ENCODE peak calls at places on chromosomes 7 and 10, in four cellular contexts. C, U, A and P are unnamed samples.

GRCh38 chr10:122374246-122374858 is at the start of gene PLEKHA1:
- DNase-seq in C (peak), U (peak), A (peak), P (peak)

GRCh38 chr10:3539696-3540383 is 245.2 kb downstream of the KLF6 start:
- DNase-seq in C (no peak), U (no peak), A (no peak), P (no peak)

GRCh38 chr7:147012670-147013069 is 896.1 kb downstream of the CNTNAP2 start:
- DNase-seq in C (no peak), U (no peak), A (no peak), P (no peak)

GRCh38 chr7:71538210-71538609 is 406.3 kb downstream of the GALNT17 start:
- DNase-seq in C (peak), U (no peak), A (no peak), P (no peak)

GRCh38 chr7:2495402-2496309 is 19.5 kb upstream of the GRIFIN start:
- DNase-seq in C (peak), U (no peak), A (no peak), P (no peak)

GRCh38 chr7:85529197-85529596 is 342.3 kb upstream of the SEMA3D start:
- DNase-seq in C (no peak), U (no peak), A (peak), P (peak)

GRCh38 chr10:110993024-110993693 is 73.8 kb downstream of the SHOC2 start:
- DNase-seq in C (no peak), U (no peak), A (peak), P (peak)

GRCh38 chr7:134686782-134687181 is 40.1 kb downstream of the BPGM start:
- DNase-seq in C (no peak), U (no peak), A (peak), P (no peak)

GRCh38 chr10:131933016-131933694 is 32.3 kb downstream of the PPP2R2D start:
- DNase-seq in C (no peak), U (peak), A (no peak), P (no peak)

GRCh38 chr10:119282446-119282845 is 75.1 kb downstream of the GRK5 start:
- DNase-seq in C (no peak), U (no peak), A (no peak), P (no peak)

GRCh38 chr7:158742065-158742821 is 37.6 kb upstream of the NCAPG2 start:
- DNase-seq in C (no peak), U (no peak), A (no peak), P (no peak)

GRCh38 chr10:126387931-126388911 is at the start of gene ADAM12:
- DNase-seq in C (peak), U (no peak), A (peak), P (peak)

GRCh38 chr7:146635200-146636032 is 518.8 kb downstream of the CNTNAP2 start:
- DNase-seq in C (peak), U (no peak), A (no peak), P (no peak)

GRCh38 chr7:47670738-47671137 is 88.8 kb upstream of the TNS3 start:
- DNase-seq in C (no peak), U (no peak), A (no peak), P (no peak)

GRCh38 chr7:48505061-48505460 is 333.8 kb downstream of the ABCA13 start:
- DNase-seq in C (no peak), U (no peak), A (no peak), P (no peak)

GRCh38 chr10:2839081-2839725 is 228.1 kb upstream of the PFKP start:
- DNase-seq in C (peak), U (no peak), A (no peak), P (no peak)

GRCh38 chr10:92914478-92915066 is 66.3 kb downstream of the EXOC6 start:
- DNase-seq in C (peak), U (no peak), A (peak), P (peak)

GRCh38 chr7:155750255-155751125 is 61.8 kb downstream of the SHH start:
- DNase-seq in C (no peak), U (no peak), A (peak), P (no peak)
- H3K4me3 ChIP-seq in C (no peak), U (no peak), A (no peak), P (no peak)

GRCh38 chr10:70106958-70107791 is 25.4 kb downstream of the AIFM2 start:
- DNase-seq in C (peak), U (no peak), A (no peak), P (no peak)
- TF ChIP-seq CTCF in C (peak), U (no peak), A (peak), P (peak)

GRCh38 chr10:99850041-99850766 is 67.8 kb downstream of the ABCC2 start:
- DNase-seq in C (no peak), U (no peak), A (no peak), P (no peak)
- H3K4me3 ChIP-seq in C (no peak), U (no peak), A (no peak), P (no peak)

GRCh38 chr7:41786324-41786723 is 83.4 kb upstream of the INHBA start:
- DNase-seq in C (no peak), U (no peak), A (no peak), P (no peak)
- TF ChIP-seq CTCF in C (no peak), U (no peak), A (no peak), P (no peak)

GRCh38 chr10:29370092-29370611 is 81.3 kb downstream of the LYZL1 start:
- DNase-seq in C (no peak), U (no peak), A (no peak), P (no peak)
- H3K4me3 ChIP-seq in C (no peak), U (peak), A (no peak), P (no peak)

DNA sequence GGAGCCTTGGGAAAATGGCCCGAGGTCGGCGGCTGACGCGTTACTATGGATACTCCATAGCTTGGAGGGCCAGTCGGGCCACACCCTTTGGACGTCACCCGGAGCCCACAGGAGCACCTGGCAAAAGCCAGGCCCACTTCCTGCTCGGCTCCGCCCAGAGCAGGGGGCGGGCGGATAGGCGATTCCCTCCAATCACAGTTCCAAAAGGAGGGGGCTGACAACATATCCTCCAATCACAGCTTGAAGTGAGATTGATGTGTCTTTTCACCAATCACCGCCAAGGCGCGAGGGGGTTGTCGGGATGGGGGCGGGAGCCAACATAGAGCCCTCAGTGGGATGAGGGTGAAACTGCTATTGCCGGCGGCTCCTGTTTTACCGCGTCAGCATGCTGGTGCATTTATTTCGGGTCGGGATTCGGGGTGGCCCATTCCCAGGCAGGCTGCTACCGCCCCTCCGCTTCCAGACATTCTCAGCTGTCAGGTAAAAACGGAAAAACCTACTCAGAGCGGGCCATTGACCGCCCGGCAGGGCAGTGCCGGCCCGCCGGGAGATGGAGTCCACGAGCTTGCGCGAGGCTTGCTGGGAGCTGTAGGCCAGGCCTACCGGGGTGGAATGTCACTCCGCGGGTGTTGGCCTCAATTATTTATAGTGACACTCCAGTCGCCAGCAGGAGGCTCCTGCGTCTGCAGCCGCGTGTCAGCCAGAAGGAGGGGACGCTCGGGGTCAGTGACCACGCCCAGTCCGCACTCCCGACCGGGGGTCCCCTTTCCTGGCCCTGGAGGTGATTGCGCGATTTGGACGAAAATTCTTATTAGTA is at the start of gene ABCB8:
- DNase-seq in C (peak), U (peak), A (peak), P (peak)
- TF ChIP-seq CTCF in C (peak), U (peak), A (peak), P (peak)